ENCODE peak calls at places on chromosomes 3 and 15, in five cellular contexts. C is body of pancreas, M is hepatocyte, O is ovary, T is heart right ventricle. S is an unnamed sample. For H3K4me1 and H3K9me3, the result is how much of the 10 kb centered on the place peaks cover.

GRCh38 chr15:90097475-90097874 is 4.8 kb downstream of the IDH2 start:
- DNase-seq in C (no peak), M (no peak), O (no peak), T (no peak), S (no peak)

GRCh38 chr15:39285066-39285465 is 295.8 kb upstream of the THBS1 start:
- DNase-seq in C (no peak), M (no peak), O (no peak), T (no peak), S (no peak)

GRCh38 chr3:69080233-69080644 is at the start of gene UBA3:
- DNase-seq in C (peak), M (peak), O (peak), T (peak), S (peak)

GRCh38 chr15:27498700-27499099 is 527.7 kb downstream of the GABRG3 start:
- DNase-seq in C (no peak), M (no peak), O (no peak), T (no peak), S (no peak)

GRCh38 chr3:188212308-188212969 is 58.5 kb downstream of the LPP start:
- DNase-seq in C (no peak), M (no peak), O (no peak), T (no peak), S (peak)

GRCh38 chr3:138901579-138901978 is 45.4 kb downstream of the FOXL2 start:
- DNase-seq in C (no peak), M (no peak), O (no peak), T (no peak), S (no peak)

GRCh38 chr15:76903251-76903681 is 1.9 kb downstream of the SCAPER start:
- DNase-seq in C (no peak), M (peak), O (no peak), T (no peak), S (peak)

GRCh38 chr3:118128886-118129285 is 905.8 kb downstream of the IGSF11 start:
- DNase-seq in C (no peak), M (no peak), O (no peak), T (no peak), S (no peak)

GRCh38 chr3:53229606-53230005 is 26.2 kb downstream of the TKT start:
- DNase-seq in C (no peak), M (no peak), O (no peak), T (no peak), S (peak)

GRCh38 chr3:52118156-52118875 is 35.9 kb downstream of the POC1A start:
- DNase-seq in C (no peak), M (no peak), O (no peak), T (no peak), S (no peak)

GRCh38 chr3:52120576-52121458 is 33.4 kb downstream of the POC1A start:
- DNase-seq in C (no peak), M (peak), O (no peak), T (no peak), S (peak)

GRCh38 chr3:52117537-52117936 is 36.7 kb downstream of the POC1A start:
- DNase-seq in C (no peak), M (no peak), O (no peak), T (no peak), S (no peak)

GRCh38 chr3:52119826-52120225 is 34.4 kb downstream of the POC1A start:
- DNase-seq in C (no peak), M (no peak), O (no peak), T (no peak), S (no peak)

GRCh38 chr3:52119056-52119455 is 35.2 kb downstream of the POC1A start:
- DNase-seq in C (no peak), M (no peak), O (no peak), T (no peak), S (no peak)
- H3K4me1 ChIP-seq in C (under half), M (under half), O (under half), T (under half), S (under half)

DNA sequence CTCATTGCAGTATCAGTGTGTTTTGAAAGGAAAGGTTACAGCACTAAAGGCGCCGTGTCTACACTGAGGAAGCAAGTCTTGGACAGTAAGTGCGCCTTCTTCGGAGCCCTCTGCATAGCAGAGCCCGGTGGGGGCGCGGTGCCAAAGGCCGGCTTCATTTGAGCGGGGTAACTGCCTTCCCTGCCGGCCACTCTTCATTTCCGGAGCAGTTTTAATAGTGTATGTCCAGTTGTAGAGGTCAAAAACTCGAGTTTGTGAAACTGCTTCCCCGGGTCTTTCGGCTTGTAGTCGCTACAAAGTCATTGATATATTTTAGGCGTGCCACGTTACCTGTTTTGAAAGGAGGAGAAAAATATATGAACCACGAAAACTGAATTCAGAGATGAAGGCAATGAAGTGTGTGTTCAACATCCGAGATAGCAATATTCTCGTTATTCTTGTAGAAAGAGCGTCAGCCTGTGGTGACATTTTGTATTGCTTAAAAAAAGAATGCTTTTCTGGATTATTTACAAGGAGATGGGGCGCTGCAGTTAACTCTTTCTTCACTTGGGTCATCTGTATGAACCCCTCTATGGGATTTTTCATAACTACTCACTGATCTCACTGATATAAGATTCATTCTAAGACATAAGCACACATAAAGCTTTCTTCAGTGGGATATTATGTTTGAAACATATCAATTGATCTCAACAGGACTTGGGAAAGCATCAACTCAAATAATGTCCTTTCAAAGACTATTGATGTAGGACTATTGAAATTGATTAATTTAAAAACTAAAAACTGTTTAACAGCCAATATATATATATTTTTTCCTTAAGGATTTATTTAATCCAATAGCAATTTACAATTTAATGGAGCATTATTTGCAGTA is 3.0 kb downstream of the ALCAM start:
- DNase-seq in C (peak), M (peak), O (peak), T (peak), S (no peak)
- TF ChIP-seq CTCF in C (peak), M (peak), O (peak), T (peak), S (peak)

GRCh38 chr15:97168704-97169475 is 791.6 kb upstream of the ARRDC4 start:
- DNase-seq in C (no peak), M (no peak), O (no peak), T (no peak), S (no peak)
- H3K9me3 ChIP-seq in C (under half), M (under half), O (under half), T (under half), S (under half)

GRCh38 chr3:122794483-122794778 is 438 bp upstream of the SLC49A4 start:
- DNase-seq in C (no peak), M (no peak), O (no peak), T (no peak), S (no peak)
- H3K4me1 ChIP-seq in C (under half), M (under half), O (under half), T (half or more), S (under half)

GRCh38 chr3:72336821-72337479 is 511.3 kb downstream of the SHQ1 start:
- DNase-seq in C (peak), M (peak), O (peak), T (peak), S (no peak)
- TF ChIP-seq CTCF in C (no peak), M (no peak), O (no peak), T (no peak), S (no peak)

DNA sequence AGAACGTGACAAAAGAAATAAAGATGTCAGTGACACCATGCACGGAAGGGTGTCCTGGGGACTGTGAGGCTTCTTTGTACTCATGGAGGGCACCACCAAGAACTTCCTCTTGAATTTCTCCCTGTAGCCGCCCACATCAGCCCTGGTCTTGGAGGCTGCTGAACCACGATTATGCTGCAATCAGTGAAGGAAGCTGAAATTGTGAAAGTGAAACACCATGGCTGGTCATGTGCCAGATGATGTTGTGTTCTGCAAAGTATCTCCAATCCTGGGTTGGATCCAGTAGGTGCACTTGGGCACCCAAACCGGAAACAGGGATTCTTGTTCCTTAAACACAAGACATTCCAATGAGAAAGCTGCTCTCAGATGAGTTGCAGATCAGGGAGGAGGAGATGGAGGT is 104.4 kb upstream of the GOLGA6L6 start:
- DNase-seq in C (peak), M (no peak), O (no peak), T (no peak), S (no peak)
- H3K9me3 ChIP-seq in C (under half), M (under half), O (under half), T (under half), S (under half)

GRCh38 chr15:74311734-74312444 is 55.6 kb downstream of the CYP11A1 start:
- DNase-seq in C (peak), M (peak), O (no peak), T (no peak), S (peak)

GRCh38 chr15:74305687-74306086 is 61.8 kb downstream of the CYP11A1 start:
- DNase-seq in C (no peak), M (no peak), O (no peak), T (no peak), S (no peak)

GRCh38 chr15:74306801-74307217 is 60.6 kb downstream of the CYP11A1 start:
- DNase-seq in C (no peak), M (peak), O (no peak), T (no peak), S (no peak)

GRCh38 chr15:74307827-74308642 is 59.4 kb downstream of the CYP11A1 start:
- DNase-seq in C (peak), M (peak), O (peak), T (peak), S (peak)

DNA sequence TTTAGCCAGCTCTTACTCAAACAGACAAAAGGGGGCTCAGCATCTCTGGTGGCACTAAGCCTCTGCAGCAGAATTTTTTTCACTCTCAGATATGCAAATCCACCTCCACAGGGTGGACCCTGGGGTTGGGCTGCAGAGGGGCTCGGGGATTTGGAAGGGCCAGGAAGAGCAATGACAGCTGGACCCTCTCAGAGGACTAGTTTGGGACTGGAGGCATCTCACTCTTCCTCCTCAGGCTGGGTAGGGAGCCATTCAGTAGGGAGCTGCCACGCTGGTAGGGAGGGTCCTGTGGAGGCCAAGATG is 58.9 kb downstream of the CYP11A1 start:
- DNase-seq in C (no peak), M (no peak), O (no peak), T (no peak), S (no peak)
- H3K4me1 ChIP-seq in C (under half), M (under half), O (under half), T (under half), S (under half)

DNA sequence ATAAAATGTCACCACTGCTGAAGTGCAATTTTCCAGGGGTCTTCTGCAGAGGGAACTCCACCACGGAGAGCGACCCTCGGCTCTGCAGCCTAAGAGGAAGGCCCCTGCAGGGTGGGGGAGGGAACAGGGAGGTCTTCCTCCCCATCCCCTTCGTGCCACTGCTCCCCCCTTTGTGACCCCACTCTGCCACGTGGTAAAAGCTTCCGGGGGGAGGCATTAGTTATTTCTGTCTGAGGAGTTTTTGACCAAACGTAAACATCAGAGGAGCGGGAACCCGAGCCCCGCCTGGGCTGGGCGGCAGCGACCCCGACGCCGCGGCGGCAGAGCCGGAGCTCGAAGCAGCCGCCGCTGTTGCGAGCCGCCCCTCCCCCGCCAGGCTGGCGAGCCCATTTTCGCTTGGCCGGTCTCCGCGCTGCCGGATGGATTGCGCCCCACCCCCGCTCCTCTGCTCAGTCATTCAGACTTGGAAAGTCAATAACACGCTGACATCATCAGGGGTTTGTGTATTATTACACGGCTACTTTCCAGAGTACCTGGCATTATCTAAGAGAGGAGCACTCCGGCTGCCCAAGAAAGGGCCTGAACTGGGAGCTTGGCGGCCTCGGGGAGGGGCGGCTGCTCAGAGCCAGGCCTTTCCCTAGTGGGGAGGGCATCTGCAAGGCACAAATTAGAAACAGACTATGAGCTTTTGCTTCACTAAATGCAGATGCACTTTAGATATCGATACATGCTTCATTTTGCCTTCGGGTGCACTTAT is 162.5 kb upstream of the TBL1XR1 start:
- DNase-seq in C (peak), M (peak), O (peak), T (peak), S (peak)
- TF ChIP-seq CTCF in C (no peak), M (no peak), O (no peak), T (no peak), S (no peak)

GRCh38 chr3:324423-324822 is 127.9 kb downstream of the CHL1 start:
- DNase-seq in C (no peak), M (no peak), O (no peak), T (no peak), S (no peak)

GRCh38 chr3:330494-331115 is 134.0 kb downstream of the CHL1 start:
- DNase-seq in C (no peak), M (no peak), O (no peak), T (no peak), S (no peak)

GRCh38 chr3:325495-325894 is 128.9 kb downstream of the CHL1 start:
- DNase-seq in C (no peak), M (no peak), O (no peak), T (no peak), S (no peak)
- H3K9me3 ChIP-seq in C (under half), M (under half), O (under half), T (under half), S (under half)